ENCODE peak calls at places on chromosomes 1 and 21, in six cellular contexts. B, T, A, G, Q and Y are unnamed samples.

GRCh38 chr1:185409763-185410528 is 92.9 kb upstream of the IVNS1ABP start:
- DNase-seq in G (no peak), T (no peak), B (no peak), Q (no peak), A (peak; percentile 5), Y (no peak)

GRCh38 chr1:151728151-151728711 is 6.9 kb downstream of the RIIAD1 start:
- DNase-seq in B (peak; percentile 54), A (peak; percentile 57), Q (no peak), T (no peak), G (no peak), Y (no peak)

GRCh38 chr1:221164029-221164428 is 284.8 kb downstream of the HLX start:
- DNase-seq in A (peak; percentile 49), Q (no peak), B (peak; percentile 34), T (no peak), G (peak; percentile 71), Y (no peak)

GRCh38 chr1:90443340-90443739 is 273.8 kb downstream of the BARHL2 start:
- DNase-seq in T (no peak), Q (no peak), A (no peak), B (no peak), G (no peak), Y (no peak)

GRCh38 chr1:233113009-233113712 is 162.8 kb downstream of the NTPCR start:
- DNase-seq in A (peak; percentile 100), Q (peak; percentile 71), G (peak; percentile 89), T (peak; percentile 77), B (peak; percentile 99), Y (peak; percentile 82)

GRCh38 chr1:50969611-50970507 is at the start of gene CDKN2C:
- DNase-seq in G (peak; percentile 85), B (peak; percentile 79), A (peak; percentile 86), T (peak; percentile 74), Q (peak; percentile 75), Y (peak; percentile 77)

GRCh38 chr1:118090130-118090529 is 94.9 kb downstream of the SPAG17 start:
- DNase-seq in T (no peak), G (no peak), A (no peak), B (no peak), Q (no peak), Y (no peak)

GRCh38 chr1:114122891-114123621 is 30.6 kb downstream of the SYT6 start:
- DNase-seq in B (no peak), T (no peak), G (no peak), A (peak; percentile 33), Q (no peak), Y (no peak)

GRCh38 chr1:161038523-161039153 is at the start of gene TSTD1:
- DNase-seq in Q (peak; percentile 52), T (peak; percentile 61), A (no peak), G (no peak), B (no peak), Y (peak; percentile 90)

GRCh38 chr1:40634901-40635655 is 30.4 kb downstream of the RIMS3 start:
- DNase-seq in Q (no peak), T (no peak), B (no peak), G (peak; percentile 19), A (peak; percentile 23), Y (no peak)

GRCh38 chr1:43750083-43750482 is 42.7 kb downstream of the ST3GAL3 start:
- DNase-seq in B (peak; percentile 27), G (no peak), A (peak; percentile 24), Q (no peak), T (no peak), Y (no peak)

GRCh38 chr1:116825735-116826438 is 71.7 kb downstream of the CD2 start:
- DNase-seq in B (no peak), G (no peak), Q (no peak), A (no peak), T (no peak), Y (no peak)

GRCh38 chr1:119483441-119484200 is 23.4 kb upstream of the HSD3B1 start:
- DNase-seq in B (no peak), T (no peak), Q (no peak), A (no peak), G (no peak), Y (no peak)

GRCh38 chr1:228417471-228418203 is 976 bp upstream of the TRIM17 start:
- DNase-seq in A (no peak), B (no peak), T (no peak), G (no peak), Q (no peak), Y (no peak)

GRCh38 chr1:228415221-228415620 is 1.4 kb downstream of the TRIM17 start:
- DNase-seq in Q (no peak), B (no peak), A (no peak), T (no peak), G (no peak), Y (no peak)

GRCh38 chr1:228417061-228417460 is 400 bp upstream of the TRIM17 start:
- DNase-seq in A (no peak), B (no peak), Q (no peak), T (no peak), G (no peak), Y (no peak)

GRCh38 chr1:228415853-228416216 is 826 bp downstream of the TRIM17 start:
- DNase-seq in B (no peak), Q (no peak), A (no peak), G (no peak), T (no peak), Y (no peak)

DNA sequence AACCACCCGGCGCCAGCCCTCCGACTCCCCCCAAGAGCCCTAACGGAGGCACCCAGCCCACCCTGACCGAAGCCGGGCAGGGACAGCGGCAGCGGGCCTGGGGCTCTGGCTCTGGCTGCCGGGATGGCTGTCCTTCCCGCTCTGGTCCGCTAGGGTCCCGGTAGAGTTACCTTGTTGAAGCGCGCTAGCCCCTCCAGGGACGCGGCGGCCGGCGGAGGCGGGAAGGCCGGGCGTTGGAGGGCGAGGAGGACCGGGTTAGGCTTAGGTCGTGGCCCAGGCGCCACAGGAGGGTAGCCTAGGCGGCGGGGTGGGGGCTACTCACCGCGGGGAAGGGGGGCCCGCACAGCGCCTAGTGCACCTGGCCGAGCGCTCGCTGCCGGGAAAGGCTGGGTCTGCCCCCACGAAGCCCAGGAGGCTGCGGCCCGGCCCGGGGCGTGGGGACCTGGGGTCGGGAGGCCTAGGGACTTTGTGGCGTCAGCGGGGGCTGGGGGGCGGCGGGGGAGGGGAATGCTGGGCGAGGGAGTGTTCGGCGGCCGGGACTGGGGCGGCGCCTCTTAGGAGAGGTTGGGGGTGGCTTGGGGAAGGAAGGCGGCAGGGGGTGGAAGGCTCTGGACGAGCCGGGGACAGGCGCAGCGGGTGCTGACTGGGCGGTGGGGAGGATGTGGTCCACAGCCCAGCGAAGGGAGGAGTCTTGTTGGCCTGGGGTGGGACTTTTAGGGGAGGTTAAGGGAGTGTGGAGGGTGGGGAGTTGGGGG is at the start of gene TRIM17:
- DNase-seq in G (no peak), T (no peak), Q (no peak), B (no peak), A (no peak), Y (no peak)
- H3K4me3 ChIP-seq in G (no peak within 1 kb of the TSS), T (peak within 1 kb of the TSS; percentile 55), Q (peak within 1 kb of the TSS; percentile 64), B (peak within 1 kb of the TSS; percentile 47), A (peak within 1 kb of the TSS; percentile 42), Y (peak within 1 kb of the TSS; percentile 53)

GRCh38 chr1:223715710-223716103 is 3.4 kb downstream of the CAPN2 start:
- DNase-seq in B (no peak), A (no peak), T (no peak), Q (no peak), G (no peak), Y (no peak)
- H3K4me1 ChIP-seq in B (peaks cover 36% of the 10 kb centered on the region), A (peaks cover 37% of the 10 kb centered on the region), T (peaks cover 44% of the 10 kb centered on the region), Q (peaks cover 84% of the 10 kb centered on the region), G (peaks cover 58% of the 10 kb centered on the region), Y (peaks cover 86% of the 10 kb centered on the region)

GRCh38 chr1:110150330-110151174 is at the start of gene SLC6A17:
- DNase-seq in G (peak; percentile 15), A (peak; percentile 68), B (peak; percentile 17), Q (no peak), T (peak; percentile 29), Y (no peak)
- TF ChIP-seq CTCF in G (no peak), A (peak; percentile 9), B (no peak), Q (peak; percentile 18), T (no peak), Y (no peak)

DNA sequence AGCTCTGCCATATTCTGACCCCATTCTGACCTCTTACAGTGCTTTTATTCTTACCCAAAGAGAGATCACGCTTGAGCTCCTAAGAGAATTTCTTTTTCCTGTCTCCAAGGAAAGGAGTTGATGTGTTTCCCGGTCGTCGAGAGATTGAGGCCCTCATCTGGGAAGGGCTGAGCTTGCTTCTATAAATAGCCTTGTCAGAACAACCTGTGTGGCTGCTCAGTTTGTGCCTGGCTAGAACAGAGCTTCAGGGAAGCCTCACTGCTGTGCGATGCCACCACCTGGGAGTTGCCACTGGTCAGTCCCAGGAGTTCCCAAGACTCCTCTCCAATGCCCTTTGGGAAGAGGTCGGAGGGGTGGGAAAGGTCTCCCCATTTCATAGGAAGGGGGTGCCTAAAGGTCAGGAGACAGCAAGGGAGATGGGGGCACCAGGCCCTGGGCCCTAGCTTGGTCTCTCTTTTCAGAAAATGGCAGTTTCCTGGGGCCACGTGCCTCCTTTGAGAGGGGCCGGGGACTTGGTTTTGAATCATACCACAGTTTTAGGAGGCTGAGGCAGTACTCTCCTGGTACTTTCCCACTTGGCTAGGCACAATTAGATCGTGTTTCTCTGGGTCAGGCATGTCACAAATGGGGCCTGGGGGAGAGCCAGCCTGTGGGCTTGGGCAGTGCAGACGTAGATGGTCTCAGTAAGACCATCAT is 52.1 kb downstream of the EIF2D start:
- DNase-seq in A (no peak), Q (no peak), G (no peak), B (no peak), T (no peak), Y (no peak)
- H3K4me3 ChIP-seq in A (no peak overlapping the region), Q (no peak overlapping the region), G (no peak overlapping the region), B (no peak overlapping the region), T (no peak overlapping the region), Y (peak overlapping the region; percentile 65)

DNA sequence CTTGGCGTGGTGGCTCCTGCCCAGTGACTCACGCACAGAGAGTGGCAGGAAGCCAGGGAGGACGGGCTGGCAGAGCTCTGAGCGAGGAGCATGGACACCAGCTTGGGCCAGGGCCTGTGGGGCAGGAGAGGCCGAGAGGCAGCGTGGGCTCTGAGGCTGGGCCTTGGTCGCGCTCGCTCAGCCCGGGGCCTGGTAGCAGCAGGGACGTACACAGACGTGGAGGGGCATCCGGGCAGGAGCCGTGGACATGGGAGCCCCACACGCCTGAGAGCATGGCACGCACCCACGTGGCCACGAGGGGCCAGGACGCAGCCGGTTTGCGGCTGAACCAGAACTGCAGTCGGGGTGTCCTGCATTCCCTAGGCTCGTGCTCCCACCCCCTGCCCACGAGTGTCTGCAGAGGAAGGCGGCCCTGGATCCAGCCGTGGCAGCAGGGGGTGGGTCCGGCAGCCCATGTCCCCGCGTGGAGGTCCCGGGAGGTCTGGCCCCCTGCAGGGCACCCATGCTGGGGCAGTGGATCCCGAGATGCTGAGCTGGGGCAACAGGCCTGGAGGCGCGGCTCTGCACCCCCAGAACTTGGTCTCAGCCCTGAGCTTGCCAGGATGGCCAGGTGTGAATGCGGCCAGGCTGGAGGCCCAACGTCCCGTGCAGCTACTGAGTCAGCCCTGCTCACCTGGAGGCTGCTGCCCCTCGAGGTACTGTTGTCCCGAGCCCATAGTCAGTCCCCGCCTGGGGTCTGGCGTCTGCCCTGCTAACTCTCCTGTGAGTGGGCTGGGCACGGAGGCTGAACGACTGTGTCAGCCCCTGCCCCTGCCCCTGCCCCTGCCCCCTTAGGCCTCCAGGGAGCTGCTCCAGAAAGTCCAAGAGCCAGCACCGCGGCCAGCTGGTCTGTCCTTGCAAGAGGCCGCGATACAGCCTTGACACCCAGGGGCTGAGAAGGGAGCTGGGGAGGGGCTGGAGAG is 61.6 kb downstream of the SLX9 start:
- DNase-seq in Q (peak; percentile 62), T (peak; percentile 88), A (peak; percentile 65), G (peak; percentile 76), B (peak; percentile 68), Y (peak; percentile 47)
- H3K4me1 ChIP-seq in Q (peaks cover 22% of the 10 kb centered on the region), T (peaks cover 12% of the 10 kb centered on the region), A (peaks cover 3% of the 10 kb centered on the region), G (peaks cover 17% of the 10 kb centered on the region), B (no peaks in the 10 kb centered on the region), Y (no peaks in the 10 kb centered on the region)